ENCODE peak calls at places on chromosome 19, in five cellular contexts. N is epithelial cell of esophagus; X is EL; B is activated T-helper 2 cell treated with anti-CD3 and anti-CD28 coated beads, Interferon-gamma antibody, Interleukin-2, Interleukin-4, amounts not matched to agents 10 μg/mL and 5 μg/mL and 100 μg/mL, durations not matched to agents 14 hours and 24 hours and 36 hours; Q is T-cell. I is an unnamed sample.

GRCh38 chr19:7635670-7636069 is 1.2 kb upstream of the STXBP2 start:
- DNase-seq in B (no peak), X (no peak), Q (no peak), N (no peak), I (no peak)

GRCh38 chr19:33771308-33772101 is 25.2 kb upstream of the KCTD15 start:
- DNase-seq in B (peak; percentile 53), N (peak; percentile 59), Q (peak; percentile 38), X (peak; percentile 57), I (peak; percentile 71)

GRCh38 chr19:45156231-45156630 is 4.6 kb downstream of the NKPD1 start:
- DNase-seq in Q (no peak), N (no peak), B (no peak), X (no peak), I (no peak)

GRCh38 chr19:17910776-17911360 is 21.9 kb upstream of the CCDC124 start:
- DNase-seq in X (no peak), B (no peak), N (no peak), Q (no peak), I (no peak)

GRCh38 chr19:37309834-37310575 is 60.9 kb upstream of the ZNF527 start:
- DNase-seq in N (peak; percentile 44), B (no peak), Q (no peak), X (no peak), I (no peak)

GRCh38 chr19:5113633-5114586 is 145.0 kb downstream of the KDM4B start:
- DNase-seq in X (no peak), N (no peak), Q (no peak), B (no peak), I (no peak)

GRCh38 chr19:33316521-33317284 is 14.4 kb upstream of the CEBPA start:
- DNase-seq in Q (no peak), X (no peak), B (no peak), N (no peak), I (no peak)

GRCh38 chr19:48346161-48346560 is 17.6 kb downstream of the TMEM143 start:
- DNase-seq in B (no peak), N (no peak), X (no peak), Q (no peak), I (no peak)

GRCh38 chr19:40358773-40359172 is 10.3 kb downstream of the PLD3 start:
- DNase-seq in N (no peak), X (no peak), B (no peak), Q (no peak), I (no peak)

GRCh38 chr19:310141-310651 is 19.0 kb upstream of the PLPP2 start:
- DNase-seq in N (no peak), X (no peak), Q (no peak), B (no peak), I (no peak)

GRCh38 chr19:24046550-24046949 is 40.4 kb upstream of the ZNF254 start:
- DNase-seq in N (no peak), B (no peak), X (no peak), Q (no peak), I (no peak)

GRCh38 chr19:18312021-18312534 is 10.8 kb downstream of the LSM4 start:
- DNase-seq in X (no peak), B (no peak), Q (no peak), N (no peak), I (no peak)

GRCh38 chr19:19459707-19460251 is 54.3 kb downstream of the GATAD2A start:
- DNase-seq in B (peak; percentile 66), N (peak; percentile 77), Q (peak; percentile 66), X (peak; percentile 84), I (no peak)

GRCh38 chr19:1520203-1520780 is 3.6 kb upstream of the PLK5 start:
- DNase-seq in N (no peak), B (no peak), X (no peak), Q (no peak), I (no peak)

GRCh38 chr19:29404951-29405727 is 120.7 kb upstream of the VSTM2B start:
- DNase-seq in N (peak; percentile 13), X (no peak), B (no peak), Q (no peak), I (peak; percentile 84)

GRCh38 chr19:2533686-2534085 is 57.8 kb downstream of the GADD45B start:
- DNase-seq in N (no peak), X (peak; percentile 39), B (no peak), Q (no peak), I (no peak)

GRCh38 chr19:37077615-37077928 is 661 bp upstream of the ZNF420 start:
- DNase-seq in X (no peak), B (no peak), N (no peak), Q (no peak), I (peak; percentile 57)

GRCh38 chr19:31517466-31518180 is 168.4 kb upstream of the TSHZ3 start:
- DNase-seq in B (no peak), N (no peak), X (no peak), Q (no peak), I (no peak)

GRCh38 chr19:30587869-30588268 is 215.7 kb downstream of the ZNF536 start:
- DNase-seq in B (no peak), X (no peak), Q (no peak), N (no peak), I (no peak)

GRCh38 chr19:45667620-45668341 is at the start of gene GIPR:
- DNase-seq in B (peak; percentile 45), Q (peak; percentile 49), N (peak; percentile 91), X (peak; percentile 37), I (no peak)

GRCh38 chr19:15332311-15332996 is at the start of gene BRD4:
- DNase-seq in B (peak; percentile 76), Q (peak; percentile 61), X (peak; percentile 58), N (peak; percentile 61), I (no peak)

GRCh38 chr19:32483574-32483973 is 78.0 kb downstream of the DPY19L3 start:
- DNase-seq in Q (no peak), N (no peak), X (no peak), B (no peak), I (no peak)

GRCh38 chr19:45049073-45049736 is 10.4 kb downstream of the CLASRP start:
- DNase-seq in N (peak; percentile 65), X (no peak), B (no peak), Q (no peak), I (no peak)

GRCh38 chr19:44657211-44657921 is 13.7 kb downstream of the PVR start:
- DNase-seq in X (peak; percentile 69), N (peak; percentile 48), Q (peak; percentile 41), B (peak; percentile 44), I (peak; percentile 17)

GRCh38 chr19:15294591-15294990 is 37.7 kb downstream of the BRD4 start:
- DNase-seq in Q (no peak), X (no peak), N (no peak), B (no peak), I (no peak)

GRCh38 chr19:56091066-56091490 is 30.0 kb downstream of the ZNF787 start:
- DNase-seq in B (no peak), N (peak; percentile 86), X (peak; percentile 23), Q (no peak), I (no peak)

GRCh38 chr19:5627395-5627904 is 4.6 kb downstream of the SAFB start:
- DNase-seq in X (peak; percentile 61), Q (no peak), B (no peak), N (no peak), I (no peak)

GRCh38 chr19:2888739-2889224 is 11.9 kb upstream of the ZNF57 start:
- DNase-seq in B (no peak), X (no peak), N (peak; percentile 32), Q (peak; percentile 10), I (peak; percentile 73)

GRCh38 chr19:43812689-43813088 is 10.4 kb upstream of the LYPD5 start:
- DNase-seq in B (no peak), N (no peak), Q (no peak), X (no peak), I (no peak)

GRCh38 chr19:49818691-49819331 is 722 bp downstream of the MED25 start:
- DNase-seq in B (no peak), Q (no peak), N (no peak), X (no peak), I (no peak)

GRCh38 chr19:40982594-40983101 is 8.4 kb upstream of the CYP2B6 start:
- DNase-seq in X (peak; percentile 14), B (no peak), N (peak; percentile 26), Q (no peak), I (no peak)

GRCh38 chr19:19204181-19204580 is 967 bp upstream of the NR2C2AP start:
- DNase-seq in B (no peak), N (no peak), Q (no peak), X (no peak), I (no peak)

GRCh38 chr19:14073925-14074838 is 1.6 kb downstream of the MISP3 start:
- DNase-seq in Q (no peak), B (no peak), X (peak; percentile 51), N (peak; percentile 51), I (no peak)

GRCh38 chr19:47240996-47241918 is 10.3 kb upstream of the BBC3 start:
- DNase-seq in X (peak; percentile 77), Q (peak; percentile 93), B (peak; percentile 76), N (peak; percentile 95), I (no peak)

GRCh38 chr19:56942749-56943148 is 102.2 kb upstream of the PEG3 start:
- DNase-seq in X (peak; percentile 14), Q (no peak), N (no peak), B (no peak), I (no peak)

GRCh38 chr19:53634768-53635167 is 3.0 kb downstream of the DPRX start:
- DNase-seq in X (no peak), B (no peak), Q (no peak), N (no peak), I (no peak)

I was measured in NCI-H526 treated with DMSO at 0.1 percent for 48 hours.